ENCODE peak calls at places on chromosomes 3 and 15, in five cellular contexts. A is PC-3, K is IMR-90, U is left ventricle myocardium inferior, V is thyroid gland. H is an unnamed sample.

GRCh38 chr3:169597083-169597609 is 66.4 kb downstream of the MECOM start:
- DNase-seq in A (no peak), K (no peak), U (no peak), V (no peak), H (no peak)

GRCh38 chr3:32360514-32360869 is 31.2 kb upstream of the CMTM7 start:
- DNase-seq in A (no peak), K (no peak), U (no peak), V (no peak), H (no peak)

GRCh38 chr3:15295506-15295905 is 36.9 kb downstream of the SH3BP5 start:
- DNase-seq in A (no peak), K (no peak), U (no peak), V (no peak), H (no peak)

GRCh38 chr15:34011476-34011875 is 27.5 kb downstream of the AVEN start:
- DNase-seq in A (no peak), K (no peak), U (no peak), V (no peak), H (no peak)

GRCh38 chr15:74621546-74621920 is 5.9 kb downstream of the CLK3 start:
- DNase-seq in A (no peak), K (no peak), U (no peak), V (no peak), H (no peak)

GRCh38 chr3:257826-258225 is 61.3 kb downstream of the CHL1 start:
- DNase-seq in A (no peak), K (no peak), U (no peak), V (no peak), H (no peak)

GRCh38 chr15:60917469-60918130 is 311.5 kb downstream of the RORA start:
- DNase-seq in A (no peak), K (peak; percentile 18), U (peak; percentile 70), V (peak; percentile 69), H (peak; percentile 80)

GRCh38 chr3:126313580-126314304 is 43.5 kb downstream of the KLF15 start:
- DNase-seq in A (no peak), K (peak; percentile 17), U (no peak), V (no peak), H (no peak)

GRCh38 chr15:65375871-65376552 is 1.8 kb downstream of the IGDCC3 start:
- DNase-seq in A (no peak), K (no peak), U (no peak), V (peak; percentile 86), H (peak; percentile 3)

GRCh38 chr3:155031191-155031590 is 48.9 kb upstream of the MME start:
- DNase-seq in A (no peak), K (peak; percentile 42), U (no peak), V (no peak), H (no peak)

GRCh38 chr15:58344164-58345070 is 87.4 kb upstream of the LIPC start:
- DNase-seq in A (peak; percentile 39), K (peak; percentile 78), U (no peak), V (no peak), H (no peak)

DNA sequence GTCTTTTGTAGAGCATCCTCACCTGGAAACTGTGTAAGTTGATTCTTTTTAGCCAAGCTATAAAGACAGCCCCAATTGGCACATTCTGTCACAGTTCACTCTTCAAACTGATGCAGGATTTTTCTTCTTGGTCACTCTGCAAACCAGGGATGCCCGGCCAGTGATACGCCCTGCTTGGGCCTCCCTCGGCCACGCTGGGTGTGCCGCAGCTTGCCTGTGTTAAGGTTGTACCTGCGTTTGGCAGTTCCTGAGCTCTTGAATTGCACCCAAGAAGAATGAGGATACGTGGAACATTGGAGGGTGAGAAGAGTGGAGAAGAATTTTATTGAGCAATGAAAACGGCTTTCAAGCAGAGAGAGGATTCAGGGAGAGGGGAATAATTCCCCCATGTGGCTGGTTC is 49.9 kb downstream of the PSMD6 start:
- DNase-seq in A (no peak), K (no peak), U (no peak), V (no peak), H (no peak)
- H3K4me1 ChIP-seq in A (peaks cover 17% of the 10 kb centered on the region), K (peaks cover 31% of the 10 kb centered on the region), U (peaks cover 60% of the 10 kb centered on the region), V (peaks cover 19% of the 10 kb centered on the region), H (peaks cover 81% of the 10 kb centered on the region)

GRCh38 chr3:46838301-46838700 is 24.9 kb downstream of the MYL3 start:
- DNase-seq in A (no peak), K (no peak), U (no peak), V (no peak), H (no peak)

GRCh38 chr3:46844851-46845250 is 18.4 kb downstream of the MYL3 start:
- DNase-seq in A (no peak), K (no peak), U (no peak), V (no peak), H (peak; percentile 49)

GRCh38 chr3:46844397-46844796 is 18.8 kb downstream of the MYL3 start:
- DNase-seq in A (no peak), K (no peak), U (no peak), V (no peak), H (no peak)

GRCh38 chr3:46843508-46843907 is 19.7 kb downstream of the MYL3 start:
- DNase-seq in A (no peak), K (no peak), U (no peak), V (no peak), H (no peak)

DNA sequence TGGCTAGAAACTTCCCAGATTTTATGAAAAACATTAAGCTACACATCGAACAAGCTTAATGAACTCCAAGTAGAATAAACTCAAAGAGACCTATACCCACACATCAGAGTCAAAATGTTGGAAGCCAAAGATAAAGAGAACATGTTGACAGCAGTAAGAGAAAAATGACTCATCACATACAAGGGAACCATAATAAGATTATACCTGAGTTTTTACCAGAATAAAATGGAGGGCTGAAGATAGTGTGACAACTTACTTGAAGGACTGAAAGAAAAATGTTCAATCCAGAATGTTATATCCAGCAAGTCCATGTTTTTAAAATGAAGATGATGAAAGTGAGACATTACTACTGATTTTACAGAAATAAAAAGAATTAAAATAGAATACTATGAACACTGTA is 22.8 kb downstream of the MYL3 start:
- DNase-seq in A (no peak), K (no peak), U (no peak), V (no peak), H (no peak)
- H3K9me3 ChIP-seq in A (peaks cover 18% of the 10 kb centered on the region), K (peaks cover 15% of the 10 kb centered on the region), U (peaks cover 62% of the 10 kb centered on the region), V (no peaks in the 10 kb centered on the region), H (no peaks in the 10 kb centered on the region)

GRCh38 chr3:12966847-12967750 is 106.1 kb downstream of the IQSEC1 start:
- DNase-seq in A (no peak), K (peak; percentile 22), U (no peak), V (peak; percentile 26), H (no peak)
- H3K4me1 ChIP-seq in A (peaks cover 27% of the 10 kb centered on the region), K (peaks cover 22% of the 10 kb centered on the region), U (peaks cover 90% of the 10 kb centered on the region), V (peaks cover 30% of the 10 kb centered on the region), H (peaks cover 2% of the 10 kb centered on the region)

DNA sequence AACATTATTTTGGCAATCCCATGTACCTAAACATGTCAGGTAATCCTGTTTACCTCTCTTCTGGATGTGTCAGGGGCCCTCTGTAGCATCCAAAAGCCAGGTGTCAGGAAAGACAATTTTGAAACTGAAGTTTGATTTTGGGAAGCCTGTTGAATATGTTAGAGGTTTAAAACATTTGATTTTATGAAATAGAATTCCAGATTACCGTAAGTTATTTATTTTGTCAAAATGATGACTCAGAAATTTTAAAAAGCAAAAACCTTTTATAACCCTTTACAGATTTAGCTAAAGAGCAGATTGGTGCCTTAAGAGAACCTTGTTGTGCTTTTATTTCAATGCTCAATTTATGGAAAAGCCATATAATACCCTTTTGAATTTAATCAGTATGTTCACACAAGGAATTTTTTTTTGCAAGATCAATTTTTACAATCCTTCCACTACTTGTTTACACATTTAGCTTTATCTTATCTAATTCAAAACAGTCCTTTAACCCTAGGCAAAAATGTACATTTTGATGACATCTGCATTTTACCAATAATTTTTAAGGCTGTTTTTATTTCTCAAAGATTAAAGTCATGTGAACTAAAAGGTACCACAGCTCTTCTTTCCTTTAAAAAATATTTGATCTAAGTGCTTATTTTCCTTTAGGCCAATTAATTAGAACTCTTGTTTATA is 10.0 kb downstream of the KIF15 start:
- DNase-seq in A (no peak), K (no peak), U (no peak), V (no peak), H (no peak)
- H3K9me3 ChIP-seq in A (peaks cover 29% of the 10 kb centered on the region), K (peaks cover 17% of the 10 kb centered on the region), U (peaks cover 31% of the 10 kb centered on the region), V (no peaks in the 10 kb centered on the region), H (peaks cover 12% of the 10 kb centered on the region)

H was measured in right lobe of liver.